ENCODE peak calls at places on chromosome 9, in five cellular contexts. X, P, L, E and Y are unnamed samples.

GRCh38 chr9:126397056-126397455 is 70.4 kb downstream of the MVB12B start:
- DNase-seq in X (no peak), P (no peak), L (no peak), E (no peak), Y (no peak)

GRCh38 chr9:79220666-79221065 is 351.1 kb upstream of the TLE4 start:
- DNase-seq in X (no peak), P (peak), L (no peak), E (peak), Y (no peak)

GRCh38 chr9:14315754-14316573 is 2.0 kb upstream of the NFIB start:
- DNase-seq in X (peak), P (no peak), L (peak), E (no peak), Y (peak)

GRCh38 chr9:34592895-34593601 is 3.5 kb upstream of the CNTFR start:
- DNase-seq in X (no peak), P (no peak), L (peak), E (no peak), Y (no peak)

GRCh38 chr9:78606011-78606410 is 309.1 kb downstream of the PSAT1 start:
- DNase-seq in X (no peak), P (no peak), L (no peak), E (no peak), Y (no peak)

GRCh38 chr9:128892223-128892892 is 10.4 kb downstream of the LRRC8A start:
- DNase-seq in X (peak), P (peak), L (peak), E (peak), Y (no peak)

GRCh38 chr9:112361602-112362001 is 18.3 kb upstream of the HSDL2 start:
- DNase-seq in X (no peak), P (peak), L (no peak), E (peak), Y (no peak)

GRCh38 chr9:127177682-127178265 is 55.3 kb upstream of the ANGPTL2 start:
- DNase-seq in X (peak), P (no peak), L (peak), E (no peak), Y (peak)

GRCh38 chr9:88539246-88539645 is 4.3 kb downstream of the NXNL2 start:
- DNase-seq in X (no peak), P (no peak), L (no peak), E (no peak), Y (no peak)

GRCh38 chr9:124517600-124517999 is 10.4 kb upstream of the NR5A1 start:
- DNase-seq in X (no peak), P (no peak), L (no peak), E (no peak), Y (no peak)

GRCh38 chr9:113692264-113692663 is 183.8 kb upstream of the ZNF618 start:
- DNase-seq in X (no peak), P (no peak), L (no peak), E (no peak), Y (no peak)

GRCh38 chr9:84969084-84969483 is 299.6 kb downstream of the NTRK2 start:
- DNase-seq in X (no peak), P (no peak), L (no peak), E (no peak), Y (no peak)

GRCh38 chr9:127714916-127715442 is 484 bp downstream of the PTRH1 start:
- DNase-seq in X (peak), P (no peak), L (peak), E (no peak), Y (no peak)

GRCh38 chr9:13728121-13728520 is 448.6 kb upstream of the MPDZ start:
- DNase-seq in X (no peak), P (no peak), L (no peak), E (no peak), Y (no peak)

GRCh38 chr9:115944166-115944948 is 209.2 kb upstream of the PAPPA start:
- DNase-seq in X (no peak), P (peak), L (peak), E (peak), Y (no peak)

GRCh38 chr9:86487222-86487841 is 133.1 kb upstream of the TUT7 start:
- DNase-seq in X (no peak), P (peak), L (no peak), E (peak), Y (no peak)

GRCh38 chr9:121133104-121133816 is 58.5 kb downstream of the CNTRL start:
- DNase-seq in X (peak), P (no peak), L (peak), E (no peak), Y (no peak)

GRCh38 chr9:98962181-98962560 is 18.5 kb downstream of the COL15A1 start:
- DNase-seq in X (no peak), P (peak), L (no peak), E (peak), Y (no peak)

GRCh38 chr9:1005043-1005667 is 28.7 kb downstream of the DMRT3 start:
- DNase-seq in X (no peak), P (peak), L (peak), E (peak), Y (no peak)

GRCh38 chr9:92654481-92655301 is 15.2 kb downstream of the IPPK start:
- DNase-seq in X (peak), P (no peak), L (no peak), E (peak), Y (no peak)

GRCh38 chr9:69671904-69672827 is at the start of gene APBA1:
- DNase-seq in X (peak), P (peak), L (peak), E (peak), Y (peak)

GRCh38 chr9:27429436-27429835 is 94.7 kb upstream of the IFNK start:
- DNase-seq in X (no peak), P (no peak), L (no peak), E (no peak), Y (no peak)

GRCh38 chr9:101677864-101678263 is 60.6 kb downstream of the GRIN3A start:
- DNase-seq in X (no peak), P (no peak), L (no peak), E (no peak), Y (no peak)

GRCh38 chr9:135949666-135950134 is 11.5 kb downstream of the UBAC1 start:
- DNase-seq in X (no peak), P (no peak), L (no peak), E (no peak), Y (no peak)
- TF ChIP-seq CTCF in X (no peak), P (no peak), L (no peak), E (no peak), Y (no peak)

GRCh38 chr9:108756746-108757490 is 98.9 kb downstream of the ACTL7B start:
- DNase-seq in X (no peak), P (no peak), L (no peak), E (no peak), Y (no peak)
- TF ChIP-seq CTCF in X (no peak), P (peak), L (no peak), E (no peak), Y (peak)

GRCh38 chr9:72363226-72363625 is 1.8 kb downstream of the ZFAND5 start:
- DNase-seq in X (no peak), P (no peak), L (no peak), E (no peak), Y (no peak)

GRCh38 chr9:72365525-72366256 is 683 bp upstream of the ZFAND5 start:
- DNase-seq in X (peak), P (peak), L (peak), E (peak), Y (peak)

GRCh38 chr9:72362680-72363139 is 2.3 kb downstream of the ZFAND5 start:
- DNase-seq in X (no peak), P (peak), L (peak), E (peak), Y (no peak)

GRCh38 chr9:72363908-72364678 is 915 bp downstream of the ZFAND5 start:
- DNase-seq in X (peak), P (no peak), L (peak), E (peak), Y (peak)

DNA sequence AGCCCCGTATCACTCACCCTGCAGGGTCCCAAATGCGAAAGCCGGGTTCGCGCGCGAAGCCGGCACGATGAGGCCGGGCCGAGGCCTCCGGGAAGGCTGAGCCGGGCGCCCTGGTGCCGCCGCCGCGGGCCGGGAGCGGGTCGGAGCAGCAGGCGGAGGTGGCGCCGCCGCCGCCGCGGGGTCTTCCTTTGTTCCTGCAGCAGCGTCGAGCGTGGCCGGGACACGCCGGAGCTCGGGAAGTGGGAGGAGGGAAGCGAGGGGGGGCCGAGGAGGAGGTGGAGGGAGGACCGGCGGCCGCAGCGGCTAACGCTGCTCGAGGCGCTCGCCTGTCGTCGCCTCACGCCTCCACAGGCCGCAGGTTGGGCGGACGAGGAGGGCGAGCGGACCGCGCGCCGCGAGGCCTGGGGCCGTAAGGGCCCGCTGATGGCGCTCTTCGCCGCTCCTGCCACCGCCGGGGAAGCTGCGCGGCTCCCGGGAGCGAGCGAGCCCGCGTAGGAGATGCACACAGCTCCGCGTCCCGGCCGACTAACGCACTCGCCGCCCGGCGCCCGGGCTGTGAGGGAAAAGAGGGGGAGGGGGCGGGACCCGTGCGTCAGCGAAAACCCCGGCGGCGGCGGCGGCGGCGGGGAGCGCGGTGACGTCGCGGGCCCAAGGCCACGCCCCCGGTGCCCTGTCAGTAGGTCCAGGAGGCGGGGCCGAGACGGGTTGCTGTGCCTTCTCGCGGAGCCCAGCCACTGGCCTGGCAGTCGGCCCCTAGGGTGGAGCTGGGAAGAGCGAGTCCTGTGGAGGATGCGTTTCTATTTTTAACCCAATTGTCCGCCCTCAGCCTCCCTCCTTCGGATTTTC is at the start of gene ZFAND5:
- DNase-seq in X (peak), P (peak), L (peak), E (peak), Y (peak)
- TF ChIP-seq CTCF in X (no peak), P (peak), L (peak), E (no peak), Y (no peak)

GRCh38 chr9:107144475-107144874 is 138.6 kb upstream of the RAD23B start:
- DNase-seq in X (no peak), P (no peak), L (no peak), E (no peak), Y (no peak)

GRCh38 chr9:107142430-107142829 is 140.6 kb upstream of the RAD23B start:
- DNase-seq in X (no peak), P (no peak), L (no peak), E (peak), Y (no peak)

GRCh38 chr9:107138261-107138992 is 144.7 kb upstream of the RAD23B start:
- DNase-seq in X (no peak), P (no peak), L (no peak), E (peak), Y (no peak)

GRCh38 chr9:107142896-107143603 is 140.0 kb upstream of the RAD23B start:
- DNase-seq in X (no peak), P (no peak), L (no peak), E (peak), Y (no peak)

GRCh38 chr9:107141967-107142366 is 141.1 kb upstream of the RAD23B start:
- DNase-seq in X (no peak), P (peak), L (no peak), E (no peak), Y (no peak)
- TF ChIP-seq CTCF in X (no peak), P (peak), L (no peak), E (peak), Y (peak)

GRCh38 chr9:90898229-90898628 is 96.6 kb downstream of the SYK start:
- DNase-seq in X (no peak), P (peak), L (no peak), E (no peak), Y (no peak)
- TF ChIP-seq CTCF in X (no peak), P (peak), L (no peak), E (peak), Y (peak)

DNA sequence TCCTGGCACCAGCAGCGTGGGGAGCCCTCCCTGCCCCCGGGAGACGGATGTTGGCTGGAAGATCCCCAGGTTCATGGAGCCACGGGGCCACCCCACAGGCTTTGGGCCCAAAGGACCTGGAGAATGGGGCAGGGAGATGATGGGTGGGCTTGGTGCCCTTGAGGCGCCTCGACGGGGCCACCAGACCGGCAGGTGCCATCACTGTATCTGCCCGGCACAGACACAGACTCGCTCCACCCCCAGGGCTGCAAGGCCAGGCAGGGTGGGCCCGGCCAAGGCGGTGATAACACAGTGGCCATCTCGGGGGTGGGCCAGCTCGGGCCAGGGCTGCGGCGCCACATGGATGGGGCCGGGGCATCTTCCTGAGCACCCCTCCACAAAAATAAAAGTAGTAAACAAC is 35.0 kb upstream of the EGFL7 start:
- DNase-seq in X (no peak), P (no peak), L (no peak), E (no peak), Y (no peak)
- TF ChIP-seq CTCF in X (no peak), P (no peak), L (no peak), E (no peak), Y (no peak)